ENCODE peak calls at places on chromosome 20, in nine cellular contexts. B is ovary; J is CD8-positive, alpha-beta T cell; D is sigmoid colon; Q is SK-N-SH; Y is adrenal gland; U is uterus; O is neural progenitor cell; M is right atrium auricular region. T is an unnamed sample.
A peak's percentile ranks its signal among the peaks of the same experiment; 100 is the strongest.

GRCh38 chr20:60055740-60056139 is 97.5 kb downstream of the CDH26 start:
- DNase-seq in Q (no peak), Y (peak; percentile 63), O (no peak), J (peak; percentile 26), B (no peak), D (peak; percentile 81), M (peak; percentile 75), U (no peak), T (no peak)

GRCh38 chr20:6213311-6213710 is 90.5 kb upstream of the FERMT1 start:
- DNase-seq in D (no peak), O (no peak), Q (no peak), M (no peak), U (no peak), J (no peak), Y (no peak), B (no peak), T (no peak)

GRCh38 chr20:21182832-21183563 is 57.1 kb downstream of the KIZ start:
- DNase-seq in M (no peak), U (peak; percentile 52), Y (peak; percentile 36), B (no peak), D (peak; percentile 80), Q (no peak), O (no peak), J (no peak), T (no peak)

GRCh38 chr20:57401565-57401918 is 10.3 kb downstream of the RBM38 start:
- DNase-seq in J (no peak), Q (no peak), M (no peak), B (no peak), O (no peak), D (peak; percentile 65), Y (no peak), U (no peak), T (no peak)

GRCh38 chr20:39702716-39703349 is 740.7 kb downstream of the DHX35 start:
- DNase-seq in B (no peak), O (no peak), D (no peak), J (no peak), M (no peak), Q (no peak), Y (no peak), U (no peak), T (no peak)

GRCh38 chr20:6709865-6710595 is 57.5 kb upstream of the BMP2 start:
- DNase-seq in O (no peak), Y (no peak), B (no peak), J (no peak), M (no peak), Q (no peak), D (no peak), U (no peak), T (no peak)

GRCh38 chr20:2817341-2817726 is 1.2 kb downstream of the TMEM239 start:
- DNase-seq in J (no peak), B (no peak), U (no peak), Q (no peak), D (no peak), Y (peak; percentile 14), M (no peak), O (no peak), T (no peak)

GRCh38 chr20:25205277-25206062 is 10.0 kb downstream of the ENTPD6 start:
- DNase-seq in U (no peak), O (no peak), Y (no peak), D (no peak), Q (peak; percentile 11), M (no peak), B (no peak), J (no peak), T (no peak)

GRCh38 chr20:62894261-62894660 is 32.0 kb downstream of the DIDO1 start:
- DNase-seq in U (no peak), O (no peak), B (no peak), D (no peak), Y (no peak), M (no peak), J (no peak), Q (no peak), T (no peak)

GRCh38 chr20:25054995-25055629 is 2.8 kb downstream of the ACSS1 start:
- DNase-seq in Y (peak; percentile 52), Q (no peak), O (no peak), D (peak; percentile 62), B (no peak), M (no peak), U (no peak), J (no peak), T (no peak)

GRCh38 chr20:56433880-56434255 is 21.8 kb downstream of the CASS4 start:
- DNase-seq in B (no peak), M (no peak), U (no peak), J (no peak), D (peak; percentile 20), O (no peak), Y (no peak), Q (no peak), T (no peak)

GRCh38 chr20:62143118-62143975 is at the start of the genes PSMA7 and SS18L1:
- DNase-seq in O (peak; percentile 94), M (peak; percentile 86), J (peak; percentile 82), Y (peak; percentile 81), U (peak; percentile 83), B (peak; percentile 90), D (peak; percentile 93), Q (peak; percentile 97), T (peak; percentile 90)

GRCh38 chr20:56393133-56393472 is 658 bp downstream of the CSTF1 start:
- DNase-seq in O (no peak), D (no peak), M (no peak), B (no peak), U (no peak), J (no peak), Q (peak; percentile 34), Y (no peak), T (no peak)

GRCh38 chr20:43389231-43389630 is 68.5 kb upstream of the SRSF6 start:
- DNase-seq in U (peak; percentile 75), D (peak; percentile 71), O (no peak), Y (no peak), Q (no peak), B (no peak), M (no peak), J (no peak), T (no peak)

GRCh38 chr20:33970229-33970628 is 23.5 kb upstream of the RALY start:
- DNase-seq in Y (no peak), M (no peak), O (no peak), J (no peak), D (no peak), U (no peak), B (no peak), Q (no peak), T (no peak)

GRCh38 chr20:14114049-14114448 is 118.7 kb downstream of the MACROD2 start:
- DNase-seq in D (no peak), Q (no peak), M (no peak), J (no peak), U (no peak), Y (no peak), O (no peak), B (no peak), T (no peak)

GRCh38 chr20:37352611-37352980 is 6.7 kb downstream of the SRC start:
- DNase-seq in M (no peak), U (no peak), O (no peak), Q (peak; percentile 2), J (no peak), D (peak; percentile 26), Y (no peak), B (peak; percentile 24), T (no peak)

GRCh38 chr20:3786665-3787639 is at the start of gene CENPB:
- DNase-seq in U (peak; percentile 92), Q (peak; percentile 98), B (peak; percentile 94), J (peak; percentile 84), Y (peak; percentile 86), O (peak; percentile 95), M (peak; percentile 93), D (peak; percentile 94), T (peak; percentile 93)

GRCh38 chr20:47316776-47317126 is 39.7 kb downstream of the ZMYND8 start:
- DNase-seq in D (no peak), J (no peak), B (no peak), O (no peak), Q (no peak), Y (no peak), U (no peak), M (no peak), T (no peak)

GRCh38 chr20:47318596-47319516 is 37.6 kb downstream of the ZMYND8 start:
- DNase-seq in D (peak; percentile 96), U (peak; percentile 81), J (no peak), Y (peak; percentile 92), M (peak; percentile 93), B (peak; percentile 88), O (peak; percentile 80), Q (peak; percentile 42), T (peak; percentile 43)

GRCh38 chr20:47317127-47317895 is 39.2 kb downstream of the ZMYND8 start:
- DNase-seq in B (peak; percentile 73), M (peak; percentile 95), O (peak; percentile 32), J (peak; percentile 33), D (peak; percentile 95), Y (peak; percentile 95), U (peak; percentile 77), Q (no peak), T (no peak)

GRCh38 chr20:47319517-47320252 is 36.8 kb downstream of the ZMYND8 start:
- DNase-seq in M (peak; percentile 74), D (peak; percentile 79), O (peak; percentile 61), U (peak; percentile 64), Q (no peak), Y (no peak), B (peak; percentile 70), J (no peak), T (no peak)

GRCh38 chr20:47318027-47318595 is 38.4 kb downstream of the ZMYND8 start:
- DNase-seq in D (peak; percentile 82), J (no peak), U (peak; percentile 66), M (no peak), O (peak; percentile 24), Q (no peak), B (peak; percentile 57), Y (peak; percentile 70), T (no peak)
- H3K4me1 ChIP-seq in D (peaks cover 76% of the 10 kb centered on the region), J (peaks cover 49% of the 10 kb centered on the region), U (peaks cover 28% of the 10 kb centered on the region), M (peaks cover 80% of the 10 kb centered on the region), O (peaks cover 64% of the 10 kb centered on the region), Q (peaks cover 57% of the 10 kb centered on the region), B (peaks cover 37% of the 10 kb centered on the region), Y (peaks cover 74% of the 10 kb centered on the region), T (peaks cover 16% of the 10 kb centered on the region)

DNA sequence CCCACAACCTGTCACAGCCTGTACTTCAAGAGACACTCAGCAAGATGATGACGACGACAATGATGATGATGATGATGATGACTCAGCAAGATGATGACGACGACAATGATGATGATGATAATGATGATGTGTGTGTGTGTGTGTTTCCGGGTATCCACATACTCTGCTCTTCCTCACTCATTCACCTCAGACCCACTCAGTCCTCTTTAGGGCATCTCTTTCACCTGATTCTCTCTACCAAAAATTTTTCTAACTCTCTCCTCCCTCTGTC is 1.2 kb upstream of the EIF6 start:
- DNase-seq in Y (no peak), D (no peak), Q (no peak), B (no peak), O (no peak), J (no peak), U (no peak), M (no peak), T (no peak)
- H3K4me3 ChIP-seq in Y (no peak overlapping the region), D (no peak overlapping the region), Q (no peak overlapping the region), B (no peak overlapping the region), O (no peak overlapping the region), J (no peak overlapping the region), U (no peak overlapping the region), M (no peak overlapping the region), T (no peak overlapping the region)

GRCh38 chr20:35476288-35476687 is 20.9 kb downstream of the CEP250 start:
- DNase-seq in U (no peak), J (no peak), D (no peak), B (no peak), O (no peak), Y (no peak), Q (no peak), M (no peak), T (no peak)
- TF ChIP-seq CTCF in U (no peak), J (no peak), D (no peak), B (no peak), O (no peak), Y (no peak), Q (no peak), M (no peak), T (no peak)

GRCh38 chr20:53515749-53516148 is 77.9 kb downstream of the ZNF217 start:
- DNase-seq in M (no peak), Y (no peak), B (no peak), O (no peak), D (no peak), J (no peak), U (no peak), Q (no peak), T (no peak)
- H3K4me1 ChIP-seq in M (no peaks in the 10 kb centered on the region), Y (no peaks in the 10 kb centered on the region), B (no peaks in the 10 kb centered on the region), O (no peaks in the 10 kb centered on the region), D (no peaks in the 10 kb centered on the region), J (no peaks in the 10 kb centered on the region), U (no peaks in the 10 kb centered on the region), Q (no peaks in the 10 kb centered on the region), T (no peaks in the 10 kb centered on the region)

T was measured in BE2C.